ENCODE peak calls at places on chromosome 4, in six cellular contexts. J is H54; Z is foreskin melanocyte; A is activated CD4-positive, alpha-beta T cell treated with anti-CD3 and anti-CD28 coated beads for 36 hours; R is hypothalamus; N is KBM-7. K is an unnamed sample.

GRCh38 chr4:10458190-10458589 is 964 bp upstream of the ZNF518B start:
- DNase-seq in J (no peak), Z (no peak), A (no peak), R (no peak), N (no peak), K (no peak)

GRCh38 chr4:132809298-132810032 is 339.6 kb upstream of the PCDH10 start:
- DNase-seq in J (no peak), Z (no peak), A (no peak), R (no peak), N (no peak), K (no peak)

GRCh38 chr4:1453731-1454130 is 47.5 kb upstream of the NKX1-1 start:
- DNase-seq in J (no peak), Z (no peak), A (no peak), R (no peak), N (no peak), K (no peak)

GRCh38 chr4:15906024-15906443 is 32.5 kb downstream of the FGFBP1 start:
- DNase-seq in J (no peak), Z (no peak), A (peak), R (no peak), N (no peak), K (no peak)

GRCh38 chr4:89491731-89492235 is 184.2 kb upstream of the GPRIN3 start:
- DNase-seq in J (no peak), Z (no peak), A (no peak), R (no peak), N (no peak), K (no peak)

GRCh38 chr4:169854090-169854489 is 96.3 kb upstream of the HPF1 start:
- DNase-seq in J (no peak), Z (no peak), A (no peak), R (no peak), N (no peak), K (no peak)

GRCh38 chr4:110062166-110062565 is 136.2 kb downstream of the ELOVL6 start:
- DNase-seq in J (no peak), Z (no peak), A (no peak), R (no peak), N (no peak), K (peak)

GRCh38 chr4:166501941-166502382 is 628.9 kb downstream of the TLL1 start:
- DNase-seq in J (peak), Z (no peak), A (peak), R (no peak), N (no peak), K (no peak)

GRCh38 chr4:153509724-153510123 is 43.6 kb downstream of the TMEM131L start:
- DNase-seq in J (no peak), Z (no peak), A (no peak), R (no peak), N (no peak), K (no peak)

K was measured in hippocampal formation.